ENCODE peak calls at places on chromosome 16, in seven cellular contexts. Z, B, J, I, F, Y and A are unnamed samples.

GRCh38 chr16:66918355-66918754 is 330 bp downstream of the CDH16 start:
- DNase-seq in Z (no peak), F (no peak), J (no peak), Y (no peak), B (no peak), I (no peak), A (no peak)

GRCh38 chr16:66920924-66921680 is 2.4 kb upstream of the CDH16 start:
- DNase-seq in Y (no peak), F (no peak), I (no peak), Z (no peak), J (no peak), B (no peak), A (peak)

GRCh38 chr16:68128577-68129305 is 43.6 kb downstream of the NFATC3 start:
- DNase-seq in F (no peak), I (no peak), Z (no peak), J (peak), Y (no peak), B (no peak), A (no peak)

GRCh38 chr16:25608002-25608401 is 83.8 kb upstream of the HS3ST4 start:
- DNase-seq in Z (no peak), J (no peak), I (no peak), Y (no peak), F (no peak), B (no peak), A (no peak)

GRCh38 chr16:2773188-2773968 is 3.7 kb downstream of the ELOB start:
- DNase-seq in J (peak), B (peak), Y (no peak), Z (no peak), I (peak), F (no peak), A (no peak)

GRCh38 chr16:22093952-22094351 is 1.6 kb downstream of the VWA3A start:
- DNase-seq in I (no peak), J (no peak), Z (no peak), Y (no peak), F (no peak), B (no peak), A (no peak)

GRCh38 chr16:54422159-54422558 is 135.6 kb upstream of the IRX3 start:
- DNase-seq in F (no peak), I (no peak), Y (no peak), J (no peak), Z (no peak), B (no peak), A (no peak)

GRCh38 chr16:88913870-88914269 is 47.4 kb upstream of the PABPN1L start:
- DNase-seq in J (no peak), F (no peak), Z (no peak), B (no peak), I (no peak), Y (no peak), A (no peak)

GRCh38 chr16:11560701-11561439 is 25.8 kb downstream of the LITAF start:
- DNase-seq in F (no peak), Z (peak), Y (no peak), B (no peak), I (no peak), J (no peak), A (no peak)

GRCh38 chr16:28987170-28987853 is 2.5 kb downstream of the LAT start:
- DNase-seq in B (no peak), Z (no peak), I (no peak), F (no peak), J (no peak), Y (no peak), A (no peak)

GRCh38 chr16:65783709-65784474 is 582.6 kb upstream of the CDH5 start:
- DNase-seq in Z (no peak), F (no peak), B (no peak), Y (no peak), J (no peak), I (no peak), A (no peak)

GRCh38 chr16:89742948-89743347 is 21.6 kb downstream of the ZNF276 start:
- DNase-seq in Z (no peak), F (no peak), J (no peak), I (no peak), Y (no peak), B (no peak), A (no peak)

GRCh38 chr16:61887903-61888302 is 148.3 kb downstream of the CDH8 start:
- DNase-seq in I (no peak), B (no peak), F (peak), Z (no peak), J (no peak), Y (no peak), A (no peak)

GRCh38 chr16:66740010-66740409 is 11.4 kb downstream of the DYNC1LI2 start:
- DNase-seq in Z (no peak), I (no peak), Y (no peak), F (no peak), J (peak), B (no peak), A (no peak)

GRCh38 chr16:84548971-84549844 is 44.7 kb upstream of the MEAK7 start:
- DNase-seq in B (peak), Z (no peak), F (no peak), J (no peak), Y (no peak), I (no peak), A (no peak)

GRCh38 chr16:68718596-68718995 is 18.5 kb upstream of the CDH1 start:
- DNase-seq in Z (no peak), F (no peak), I (no peak), J (no peak), Y (no peak), B (no peak), A (no peak)

GRCh38 chr16:68417711-68418301 is 30.5 kb downstream of the SMPD3 start:
- DNase-seq in Y (no peak), J (no peak), B (peak), Z (no peak), I (peak), F (no peak), A (no peak)

GRCh38 chr16:84718-85452 is 6.9 kb downstream of the MPG start:
- DNase-seq in J (peak), Y (peak), B (no peak), F (no peak), I (no peak), Z (no peak), A (no peak)

GRCh38 chr16:66081967-66082366 is 284.5 kb upstream of the CDH5 start:
- DNase-seq in I (peak), B (no peak), F (no peak), Y (no peak), J (peak), Z (no peak), A (no peak)

GRCh38 chr16:86828653-86829052 is 250.3 kb downstream of the FOXL1 start:
- DNase-seq in I (no peak), J (no peak), B (no peak), Z (no peak), Y (no peak), F (no peak), A (no peak)

GRCh38 chr16:82059161-82059982 is 24.3 kb downstream of the HSD17B2 start:
- DNase-seq in F (no peak), B (no peak), J (no peak), Y (no peak), Z (no peak), I (no peak), A (no peak)

GRCh38 chr16:87713469-87714229 is 52.1 kb downstream of the KLHDC4 start:
- DNase-seq in J (no peak), B (no peak), F (no peak), Z (no peak), Y (no peak), I (no peak), A (no peak)

GRCh38 chr16:67770371-67770991 is 35.9 kb downstream of the RANBP10 start:
- DNase-seq in F (peak), B (no peak), J (peak), I (no peak), Y (no peak), Z (no peak), A (peak)

GRCh38 chr16:85982563-85982939 is 83.6 kb downstream of the IRF8 start:
- DNase-seq in I (no peak), B (peak), Z (no peak), F (no peak), J (no peak), Y (peak), A (peak)

GRCh38 chr16:86984975-86985655 is 332.1 kb downstream of the C16orf95 start:
- DNase-seq in I (no peak), Z (no peak), J (no peak), Y (peak), B (no peak), F (no peak), A (no peak)

GRCh38 chr16:53666816-53667415 is 36.7 kb downstream of the RPGRIP1L start:
- DNase-seq in F (no peak), Z (no peak), I (no peak), J (no peak), Y (no peak), B (no peak), A (no peak)

GRCh38 chr16:23408242-23409201 is 44.5 kb downstream of the COG7 start:
- DNase-seq in Y (no peak), B (no peak), J (peak), Z (no peak), F (peak), I (no peak), A (no peak)

GRCh38 chr16:57268804-57269800 is 15.4 kb downstream of the PLLP start:
- DNase-seq in I (no peak), Z (no peak), B (peak), J (peak), Y (peak), F (no peak), A (no peak)

GRCh38 chr16:87723224-87723619 is 42.6 kb downstream of the KLHDC4 start:
- DNase-seq in F (peak), I (no peak), B (no peak), Z (peak), J (peak), Y (no peak), A (peak)

GRCh38 chr16:24396350-24397271 is 140.5 kb downstream of the CACNG3 start:
- DNase-seq in B (no peak), Y (no peak), Z (no peak), I (no peak), F (no peak), J (no peak), A (no peak)

GRCh38 chr16:31507617-31507928 is 618 bp downstream of the RUSF1 start:
- DNase-seq in F (no peak), Y (no peak), J (no peak), Z (no peak), I (no peak), B (no peak), A (no peak)

GRCh38 chr16:1167276-1168107 is 14.6 kb downstream of the CACNA1H start:
- DNase-seq in Z (no peak), Y (no peak), J (no peak), B (no peak), F (no peak), I (no peak), A (no peak)

GRCh38 chr16:20385844-20386832 is 18.4 kb downstream of the PDILT start:
- DNase-seq in J (peak), Z (peak), B (peak), Y (peak), I (no peak), F (peak), A (no peak)

GRCh38 chr16:53056528-53056881 is 1.7 kb downstream of the CHD9 start:
- DNase-seq in B (no peak), Y (no peak), Z (no peak), I (no peak), J (peak), F (no peak), A (no peak)

DNA sequence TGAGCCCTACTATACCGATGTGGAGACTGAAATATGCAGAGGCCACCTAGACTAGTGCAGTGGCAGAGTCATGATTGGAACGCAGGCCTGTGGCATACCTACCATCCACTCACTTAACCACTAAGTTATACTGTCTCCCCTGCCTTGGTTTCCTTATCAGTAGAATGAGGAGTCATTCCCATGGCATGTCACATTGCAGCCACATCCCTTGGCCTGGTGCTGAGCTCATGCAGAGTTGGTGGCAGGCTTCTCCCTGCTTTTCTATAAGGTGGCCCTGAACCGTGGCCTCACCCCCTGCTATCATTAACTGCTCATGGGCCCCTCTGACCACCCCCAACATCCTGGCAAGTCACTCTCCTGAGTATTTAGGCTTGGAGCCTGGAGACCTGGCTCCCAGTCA is 212.5 kb downstream of the KATNIP start:
- DNase-seq in I (peak), Z (no peak), B (peak), J (peak), Y (no peak), F (no peak), A (no peak)
- H3K27ac ChIP-seq in I (no peak), Z (no peak), B (no peak), J (no peak), Y (no peak), F (no peak), A (no peak)

DNA sequence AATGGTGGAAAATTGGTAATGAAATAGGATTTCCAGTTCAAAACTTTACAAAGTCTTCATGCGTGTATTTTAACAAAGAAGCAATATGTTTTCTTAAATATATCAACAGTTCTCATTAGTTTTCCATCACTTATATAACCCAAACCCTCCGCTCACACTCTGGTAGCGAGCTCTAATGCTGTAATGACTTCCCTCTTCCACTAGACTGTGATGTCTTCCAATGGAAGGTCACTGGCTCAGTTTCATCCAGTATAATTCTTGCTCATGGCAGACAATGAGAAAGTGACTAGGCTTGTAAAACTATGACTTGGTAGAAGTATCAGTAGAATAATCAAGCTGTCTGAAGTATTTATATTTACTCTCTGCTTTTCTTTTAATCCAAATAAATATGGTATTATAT is 32.8 kb downstream of the NETO2 start:
- DNase-seq in B (no peak), Y (no peak), Z (no peak), I (no peak), F (no peak), J (no peak), A (no peak)
- TF ChIP-seq CTCF in B (no peak), Y (no peak), Z (no peak), I (no peak), F (no peak), J (no peak), A (no peak)

GRCh38 chr16:17347624-17348023 is 123.1 kb downstream of the XYLT1 start:
- DNase-seq in J (no peak), Y (peak), B (no peak), I (no peak), F (no peak), Z (no peak), A (no peak)

GRCh38 chr16:17346774-17347569 is 123.8 kb downstream of the XYLT1 start:
- DNase-seq in Z (no peak), J (no peak), Y (no peak), F (no peak), B (no peak), I (no peak), A (no peak)

GRCh38 chr16:17345043-17345442 is 125.7 kb downstream of the XYLT1 start:
- DNase-seq in F (no peak), J (peak), B (no peak), Z (no peak), Y (no peak), I (no peak), A (no peak)

GRCh38 chr16:17348042-17348783 is 122.5 kb downstream of the XYLT1 start:
- DNase-seq in J (no peak), B (no peak), I (no peak), F (no peak), Z (no peak), Y (no peak), A (no peak)

GRCh38 chr16:17346441-17346773 is 124.4 kb downstream of the XYLT1 start:
- DNase-seq in F (no peak), J (no peak), Z (no peak), I (no peak), Y (no peak), B (no peak), A (no peak)
- H3K27ac ChIP-seq in F (no peak), J (no peak), Z (peak), I (no peak), Y (no peak), B (no peak), A (no peak)

GRCh38 chr16:17211797-17212196 is 259.0 kb downstream of the XYLT1 start:
- DNase-seq in Z (no peak), F (no peak), I (no peak), B (no peak), Y (no peak), J (no peak), A (no peak)
- TF ChIP-seq CTCF in Z (no peak), F (no peak), I (peak), B (no peak), Y (peak), J (peak), A (no peak)

GRCh38 chr16:49407873-49408565 is 34.4 kb downstream of the C16orf78 start:
- DNase-seq in Y (peak), J (peak), F (peak), Z (peak), I (peak), B (peak), A (peak)
- H3K27ac ChIP-seq in Y (no peak), J (no peak), F (no peak), Z (no peak), I (no peak), B (no peak), A (no peak)